ENCODE peak calls at places on chromosomes 2 and 18, in four cellular contexts. One of them, this sample, is unnamed.
A peak's percentile ranks its signal among the peaks of the same experiment; 100 is the strongest.

GRCh38 chr2:9234680-9235387 is 28.2 kb downstream of the ASAP2 start:
- DNase-seq in neuronal stem cell: no peak
- DNase-seq in stomach: peak; percentile 46
- DNase-seq in heart right ventricle: no peak
- DNase-seq in this sample: no peak

GRCh38 chr2:181900007-181900651 is 8.6 kb downstream of the ITPRID2 start:
- DNase-seq in neuronal stem cell: no peak
- DNase-seq in heart right ventricle: no peak
- DNase-seq in stomach: no peak
- DNase-seq in this sample: no peak

GRCh38 chr2:172007372-172007771 is 7.6 kb downstream of the METAP1D start:
- DNase-seq in stomach: no peak
- DNase-seq in neuronal stem cell: no peak
- DNase-seq in heart right ventricle: no peak
- DNase-seq in this sample: no peak

GRCh38 chr2:53970095-53970897 is 497 bp downstream of the PSME4 start:
- DNase-seq in neuronal stem cell: peak; percentile 26
- DNase-seq in heart right ventricle: peak; percentile 45
- DNase-seq in stomach: peak; percentile 45
- DNase-seq in this sample: peak; percentile 60

GRCh38 chr2:125397535-125398251 is 1258.3 kb upstream of the GYPC start:
- DNase-seq in neuronal stem cell: no peak
- DNase-seq in stomach: no peak
- DNase-seq in heart right ventricle: no peak
- DNase-seq in this sample: no peak

GRCh38 chr2:55052087-55053061 is 2.1 kb upstream of the RTN4 start:
- DNase-seq in stomach: no peak
- DNase-seq in neuronal stem cell: no peak
- DNase-seq in heart right ventricle: no peak
- DNase-seq in this sample: no peak

GRCh38 chr18:46314011-46314410 is 209.8 kb downstream of the HAUS1 start:
- DNase-seq in neuronal stem cell: no peak
- DNase-seq in heart right ventricle: no peak
- DNase-seq in stomach: no peak
- DNase-seq in this sample: no peak

GRCh38 chr2:156331572-156332451 is 709 bp downstream of the NR4A2 start:
- DNase-seq in neuronal stem cell: no peak
- DNase-seq in heart right ventricle: peak; percentile 71
- DNase-seq in stomach: peak; percentile 68
- DNase-seq in this sample: peak; percentile 72

GRCh38 chr2:190318931-190319556 is 582 bp downstream of the HIBCH start:
- DNase-seq in neuronal stem cell: no peak
- DNase-seq in stomach: no peak
- DNase-seq in heart right ventricle: no peak
- DNase-seq in this sample: peak; percentile 42

GRCh38 chr2:67256892-67257291 is 140.2 kb upstream of the ETAA1 start:
- DNase-seq in stomach: no peak
- DNase-seq in neuronal stem cell: no peak
- DNase-seq in heart right ventricle: no peak
- DNase-seq in this sample: no peak

GRCh38 chr18:23673725-23674124 is 11.0 kb upstream of the ANKRD29 start:
- DNase-seq in stomach: no peak
- DNase-seq in heart right ventricle: no peak
- DNase-seq in neuronal stem cell: no peak
- DNase-seq in this sample: no peak

GRCh38 chr18:39799010-39799409 is 2156.0 kb upstream of the PIK3C3 start:
- DNase-seq in stomach: no peak
- DNase-seq in heart right ventricle: no peak
- DNase-seq in neuronal stem cell: no peak
- DNase-seq in this sample: peak; percentile 31

GRCh38 chr2:130798472-130799221 is 38.1 kb upstream of the ARHGEF4 start:
- DNase-seq in heart right ventricle: peak; percentile 36
- DNase-seq in neuronal stem cell: no peak
- DNase-seq in stomach: no peak
- DNase-seq in this sample: no peak

GRCh38 chr2:71746946-71747501 is 293.7 kb downstream of the DYSF start:
- DNase-seq in neuronal stem cell: no peak
- DNase-seq in heart right ventricle: no peak
- DNase-seq in stomach: no peak
- DNase-seq in this sample: peak; percentile 49

GRCh38 chr2:191758420-191759199 is 80.7 kb downstream of the NABP1 start:
- DNase-seq in heart right ventricle: peak; percentile 13
- DNase-seq in neuronal stem cell: peak; percentile 9
- DNase-seq in stomach: peak; percentile 58
- DNase-seq in this sample: peak; percentile 42

GRCh38 chr18:3062798-3063563 is 50.0 kb upstream of the LPIN2 start:
- DNase-seq in stomach: peak; percentile 75
- DNase-seq in neuronal stem cell: peak; percentile 51
- DNase-seq in heart right ventricle: peak; percentile 61
- DNase-seq in this sample: peak; percentile 82

GRCh38 chr2:172953970-172954852 is 121.4 kb upstream of the MAP3K20 start:
- DNase-seq in stomach: no peak
- DNase-seq in heart right ventricle: no peak
- DNase-seq in neuronal stem cell: no peak
- DNase-seq in this sample: no peak

GRCh38 chr2:130963058-130963848 is 126.5 kb downstream of the ARHGEF4 start:
- DNase-seq in neuronal stem cell: no peak
- DNase-seq in heart right ventricle: no peak
- DNase-seq in stomach: no peak
- DNase-seq in this sample: no peak

GRCh38 chr2:28822036-28822435 is 11.4 kb downstream of the SPDYA start:
- DNase-seq in stomach: no peak
- DNase-seq in neuronal stem cell: no peak
- DNase-seq in heart right ventricle: no peak
- DNase-seq in this sample: no peak

GRCh38 chr18:4074647-4075046 is 380.5 kb downstream of the DLGAP1 start:
- DNase-seq in neuronal stem cell: no peak
- DNase-seq in heart right ventricle: no peak
- DNase-seq in stomach: no peak
- DNase-seq in this sample: no peak

GRCh38 chr18:37612519-37612918 is 46.9 kb upstream of the CELF4 start:
- DNase-seq in heart right ventricle: no peak
- DNase-seq in neuronal stem cell: no peak
- DNase-seq in stomach: no peak
- DNase-seq in this sample: no peak

GRCh38 chr2:233563663-233564430 is 2.7 kb downstream of the USP40 start:
- DNase-seq in stomach: no peak
- DNase-seq in heart right ventricle: no peak
- DNase-seq in neuronal stem cell: no peak
- DNase-seq in this sample: no peak

GRCh38 chr2:132521321-132521720 is 104.7 kb downstream of the GPR39 start:
- DNase-seq in heart right ventricle: no peak
- DNase-seq in neuronal stem cell: no peak
- DNase-seq in stomach: no peak
- DNase-seq in this sample: no peak

GRCh38 chr18:79466591-79466990 is 70.9 kb downstream of the NFATC1 start:
- DNase-seq in stomach: no peak
- DNase-seq in heart right ventricle: no peak
- DNase-seq in neuronal stem cell: no peak
- DNase-seq in this sample: no peak

GRCh38 chr2:52115750-52116149 is 1083.8 kb upstream of the NRXN1 start:
- DNase-seq in neuronal stem cell: no peak
- DNase-seq in stomach: no peak
- DNase-seq in heart right ventricle: no peak
- DNase-seq in this sample: no peak

GRCh38 chr2:205868773-205869333 is 186.6 kb downstream of the NRP2 start:
- DNase-seq in stomach: no peak
- DNase-seq in neuronal stem cell: no peak
- DNase-seq in heart right ventricle: no peak
- DNase-seq in this sample: no peak

GRCh38 chr2:176118606-176119370 is 2.2 kb downstream of the HOXD10 start:
- DNase-seq in heart right ventricle: no peak
- DNase-seq in stomach: no peak
- DNase-seq in neuronal stem cell: no peak
- DNase-seq in this sample: no peak

GRCh38 chr2:16069663-16069932 is 129.2 kb downstream of the MYCN start:
- DNase-seq in heart right ventricle: no peak
- DNase-seq in stomach: peak; percentile 26
- DNase-seq in neuronal stem cell: no peak
- DNase-seq in this sample: no peak

GRCh38 chr2:195898505-195898904 is 170.1 kb downstream of the DNAH7 start:
- DNase-seq in neuronal stem cell: peak; percentile 2
- DNase-seq in heart right ventricle: peak; percentile 66
- DNase-seq in stomach: peak; percentile 33
- DNase-seq in this sample: peak; percentile 31

GRCh38 chr2:64859208-64860161 is 129.7 kb upstream of the SLC1A4 start:
- DNase-seq in stomach: peak; percentile 94
- DNase-seq in neuronal stem cell: peak; percentile 58
- DNase-seq in heart right ventricle: peak; percentile 90
- DNase-seq in this sample: peak; percentile 96

GRCh38 chr2:31268344-31268743 is 34.4 kb downstream of the EHD3 start:
- DNase-seq in stomach: no peak
- DNase-seq in neuronal stem cell: no peak
- DNase-seq in heart right ventricle: no peak
- DNase-seq in this sample: no peak

GRCh38 chr18:22601481-22601880 is 183.8 kb upstream of the CTAGE1 start:
- DNase-seq in heart right ventricle: no peak
- DNase-seq in stomach: no peak
- DNase-seq in neuronal stem cell: no peak
- DNase-seq in this sample: no peak

This sample was measured in colonic mucosa.